ENCODE peak calls at places on chromosomes 13 and 19, in four cellular contexts. K is A549, B is cardiac fibroblast, J is RPMI8226. N is an unnamed sample.

GRCh38 chr19:17327068-17327653 is 7.5 kb downstream of the ANO8 start:
- DNase-seq in J (no peak), K (no peak), B (no peak), N (no peak)

GRCh38 chr13:50230365-50230978 is 215.2 kb downstream of the KCNRG start:
- DNase-seq in K (no peak), B (peak), J (no peak), N (no peak)

GRCh38 chr13:30115257-30115600 is 192.1 kb downstream of the KATNAL1 start:
- DNase-seq in B (no peak), K (no peak), J (no peak), N (no peak)

GRCh38 chr13:110263906-110264305 is 43.1 kb downstream of the COL4A1 start:
- DNase-seq in J (no peak), B (no peak), K (no peak), N (no peak)

GRCh38 chr13:46392967-46393366 is 5.9 kb upstream of the RUBCNL start:
- DNase-seq in K (no peak), B (no peak), J (no peak), N (no peak)

GRCh38 chr13:111861766-111862366 is 205.1 kb upstream of the SOX1 start:
- DNase-seq in J (peak), B (no peak), K (no peak), N (no peak)

GRCh38 chr13:45331981-45332830 is 8.8 kb downstream of the TPT1 start:
- DNase-seq in K (no peak), J (no peak), B (peak), N (no peak)

GRCh38 chr19:33388817-33389573 is 15.5 kb downstream of the CEBPG start:
- DNase-seq in K (no peak), J (no peak), B (no peak), N (peak)

GRCh38 chr19:33175886-33176669 is 18.1 kb upstream of the LRP3 start:
- DNase-seq in B (no peak), K (peak), J (no peak), N (no peak)

GRCh38 chr19:1691589-1692290 is 39.3 kb upstream of the TCF3 start:
- DNase-seq in B (no peak), K (no peak), J (no peak), N (no peak)

GRCh38 chr19:21580101-21580500 is 74.7 kb downstream of the ZNF429 start:
- DNase-seq in J (no peak), B (no peak), K (no peak), N (no peak)

GRCh38 chr19:3653081-3653795 is 26.6 kb upstream of the CACTIN start:
- DNase-seq in K (no peak), B (no peak), J (no peak), N (no peak)

GRCh38 chr13:71912524-71912923 is 45.5 kb upstream of the DACH1 start:
- DNase-seq in K (no peak), J (no peak), B (peak), N (no peak)